ENCODE peak calls at places on chromosomes 2 and 18, in six cellular contexts. C, K, Z, J, V and B are unnamed samples.

GRCh38 chr2:44778221-44778654 is 163.3 kb upstream of the SIX3 start:
- DNase-seq in C (no peak), K (no peak), Z (no peak), J (peak), V (no peak), B (no peak)

GRCh38 chr2:204019572-204020501 is 83.3 kb downstream of the ICOS start:
- DNase-seq in C (no peak), K (peak), Z (no peak), J (no peak), V (peak), B (no peak)

GRCh38 chr18:2846241-2846637 is 567 bp upstream of the EMILIN2 start:
- DNase-seq in C (no peak), K (peak), Z (no peak), J (no peak), V (no peak), B (no peak)

GRCh38 chr2:232325324-232326273 is 53.0 kb upstream of the ALPP start:
- DNase-seq in C (no peak), K (peak), Z (peak), J (no peak), V (peak), B (peak)

GRCh38 chr2:75607988-75608683 is 38.4 kb upstream of the MRPL19 start:
- DNase-seq in C (no peak), K (no peak), Z (no peak), J (no peak), V (no peak), B (no peak)

GRCh38 chr2:176553685-176554106 is 284.5 kb downstream of the MTX2 start:
- DNase-seq in C (peak), K (peak), Z (peak), J (peak), V (peak), B (peak)

GRCh38 chr2:241072553-241073165 is 29.4 kb downstream of the MTERF4 start:
- DNase-seq in C (no peak), K (no peak), Z (no peak), J (no peak), V (no peak), B (no peak)

GRCh38 chr2:159262226-159262625 is 24.3 kb downstream of the WDSUB1 start:
- DNase-seq in C (no peak), K (no peak), Z (no peak), J (no peak), V (no peak), B (no peak)